ENCODE peak calls at places on chromosomes 16 and 17, in five cellular contexts. Y is OCI-LY7, F is AG04450, X is astrocyte of the spinal cord, H is endothelial cell. N is an unnamed sample.

GRCh38 chr17:35731239-35731931 is at the start of gene RASL10B:
- DNase-seq in Y (no peak), F (no peak), X (peak), H (peak), N (peak)

GRCh38 chr17:53472586-53472985 is 350.1 kb upstream of the KIF2B start:
- DNase-seq in Y (no peak), F (no peak), X (peak), H (no peak), N (no peak)

GRCh38 chr17:55004484-55004883 is 35.9 kb downstream of the STXBP4 start:
- DNase-seq in Y (no peak), F (no peak), X (no peak), H (no peak), N (no peak)

GRCh38 chr17:8161289-8162231 is 1.2 kb downstream of the VAMP2 start:
- DNase-seq in Y (no peak), F (no peak), X (no peak), H (no peak), N (no peak)

GRCh38 chr17:70327723-70328122 is 158.4 kb downstream of the KCNJ2 start:
- DNase-seq in Y (no peak), F (no peak), X (no peak), H (no peak), N (no peak)

GRCh38 chr17:34389343-34389742 is 26.3 kb upstream of the CCL1 start:
- DNase-seq in Y (peak), F (no peak), X (no peak), H (no peak), N (no peak)

GRCh38 chr16:4702466-4702808 is 9.1 kb downstream of the NUDT16L1 start:
- DNase-seq in Y (no peak), F (no peak), X (no peak), H (no peak), N (no peak)

GRCh38 chr16:1929105-1929504 is 10.9 kb upstream of the HS3ST6 start:
- DNase-seq in Y (peak), F (no peak), X (no peak), H (no peak), N (no peak)

GRCh38 chr16:180921-181667 is 835 bp downstream of the HBQ1 start:
- DNase-seq in Y (peak), F (no peak), X (peak), H (peak), N (peak)

GRCh38 chr17:7704601-7705268 is at the start of gene EFNB3:
- DNase-seq in Y (no peak), F (no peak), X (peak), H (peak), N (peak)

GRCh38 chr17:40547079-40547784 is 18.0 kb downstream of the CCR7 start:
- DNase-seq in Y (peak), F (no peak), X (peak), H (no peak), N (no peak)

GRCh38 chr16:27920391-27920891 is 143.1 kb downstream of the GSG1L start:
- DNase-seq in Y (no peak), F (no peak), X (no peak), H (peak), N (peak)

GRCh38 chr17:44121997-44122824 is 1.2 kb downstream of the HDAC5 start:
- DNase-seq in Y (no peak), F (no peak), X (no peak), H (no peak), N (no peak)

GRCh38 chr17:50221500-50222480 is 20.4 kb upstream of the COL1A1 start:
- DNase-seq in Y (no peak), F (no peak), X (peak), H (no peak), N (no peak)

GRCh38 chr16:21159281-21159951 is 942 bp downstream of the LDAF1 start:
- DNase-seq in Y (peak), F (no peak), X (no peak), H (peak), N (peak)

GRCh38 chr17:67107811-67108210 is 63.5 kb downstream of the CACNG1 start:
- DNase-seq in Y (no peak), F (no peak), X (no peak), H (no peak), N (no peak)

GRCh38 chr16:19330801-19331484 is 45.4 kb downstream of the CLEC19A start:
- DNase-seq in Y (no peak), F (no peak), X (peak), H (no peak), N (no peak)

GRCh38 chr16:81413245-81413990 is 31.2 kb upstream of the CMIP start:
- DNase-seq in Y (no peak), F (no peak), X (no peak), H (no peak), N (no peak)

GRCh38 chr16:2147981-2148671 is at the start of gene RAB26:
- DNase-seq in Y (peak), F (no peak), X (peak), H (no peak), N (peak)

GRCh38 chr17:28912281-28912937 is 9.5 kb upstream of the DHRS13 start:
- DNase-seq in Y (no peak), F (no peak), X (no peak), H (no peak), N (no peak)

GRCh38 chr17:59651346-59651745 is 31.7 kb downstream of the CLTC start:
- DNase-seq in Y (no peak), F (no peak), X (peak), H (no peak), N (no peak)

GRCh38 chr16:80663078-80663477 is 122.3 kb downstream of the DYNLRB2 start:
- DNase-seq in Y (peak), F (no peak), X (no peak), H (no peak), N (no peak)

GRCh38 chr17:83126275-83126930 is 47.0 kb downstream of the METRNL start:
- DNase-seq in Y (no peak), F (no peak), X (no peak), H (no peak), N (no peak)

GRCh38 chr17:75308732-75309629 is 19.7 kb upstream of the SLC25A19 start:
- DNase-seq in Y (no peak), F (no peak), X (no peak), H (no peak), N (no peak)

DNA sequence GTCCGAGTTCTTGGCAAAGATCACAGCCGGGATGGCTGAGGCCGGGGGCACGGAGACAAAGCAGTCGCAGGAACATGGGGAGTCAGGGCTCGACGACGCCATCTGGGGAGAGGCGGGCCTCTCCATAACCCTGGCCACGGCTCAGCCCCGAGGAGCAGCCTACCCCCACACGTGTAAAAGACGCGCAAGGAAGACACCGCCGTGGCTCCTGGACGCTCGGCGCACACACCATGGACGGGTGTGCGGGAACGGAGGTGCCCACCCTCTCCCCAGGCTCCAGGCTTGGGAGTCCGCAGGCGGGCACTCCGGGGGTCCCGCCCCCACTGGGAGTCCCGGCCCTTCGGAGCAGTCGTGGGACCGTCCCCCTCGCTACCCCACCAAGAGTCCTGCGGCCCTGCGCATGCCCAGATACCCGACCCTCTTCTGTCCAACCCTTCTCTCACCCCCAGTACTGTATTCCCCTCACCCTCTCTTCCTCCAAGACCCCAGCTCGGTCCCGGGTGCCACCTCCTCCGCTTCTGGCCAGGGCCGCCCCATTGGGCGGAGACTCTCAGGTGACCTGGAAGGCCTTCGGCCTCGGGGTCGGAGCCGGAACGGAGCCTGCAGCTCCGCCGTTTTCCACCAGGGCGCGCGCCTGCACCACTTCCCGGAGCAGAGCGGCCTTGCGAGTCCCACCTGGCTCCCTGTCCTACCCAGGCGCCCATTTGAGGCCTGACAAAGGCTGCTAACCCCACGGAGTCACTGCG is at the start of gene SCRN2:
- DNase-seq in Y (peak), F (peak), X (peak), H (peak), N (peak)
- TF ChIP-seq CTCF in Y (peak), F (peak), X (peak), H (peak), N (peak)

GRCh38 chr16:84618428-84619102 is 687 bp upstream of the COTL1 start:
- DNase-seq in Y (no peak), F (peak), X (peak), H (no peak), N (no peak)
- TF ChIP-seq CTCF in Y (no peak), F (peak), X (no peak), H (no peak), N (no peak)

GRCh38 chr17:76540381-76541300 is 797 bp downstream of the PRCD start:
- DNase-seq in Y (peak), F (peak), X (peak), H (peak), N (peak)
- TF ChIP-seq CTCF in Y (no peak), F (no peak), X (no peak), H (no peak), N (peak)

GRCh38 chr17:78111727-78112507 is 16.6 kb downstream of the TMC6 start:
- DNase-seq in Y (no peak), F (no peak), X (no peak), H (no peak), N (no peak)
- TF ChIP-seq CTCF in Y (no peak), F (no peak), X (no peak), H (no peak), N (no peak)

GRCh38 chr17:81845361-81845760 is 10.5 kb upstream of the PPP1R27 start:
- DNase-seq in Y (no peak), F (no peak), X (no peak), H (no peak), N (no peak)
- TF ChIP-seq CTCF in Y (no peak), F (no peak), X (no peak), H (no peak), N (no peak)

DNA sequence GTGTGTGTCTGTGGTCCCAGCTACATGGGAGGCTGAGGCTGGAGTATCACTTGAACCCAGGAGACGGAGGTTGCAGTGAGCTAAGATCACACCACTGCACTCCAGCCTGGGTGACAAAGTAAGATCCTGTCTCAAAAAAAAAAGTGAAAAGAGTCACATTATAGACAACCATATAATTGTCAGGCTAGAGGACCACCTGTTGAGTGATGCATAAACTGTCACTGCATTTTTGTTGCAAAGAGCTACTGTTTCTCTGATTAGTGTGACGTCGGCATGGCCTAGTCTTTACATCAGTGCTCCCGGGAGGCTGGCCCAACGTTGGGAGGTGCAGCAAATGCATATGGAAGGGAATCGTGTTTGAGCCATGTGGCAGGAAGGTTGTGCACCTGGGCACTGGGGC is 50.2 kb downstream of the CLEC16A start:
- DNase-seq in Y (no peak), F (no peak), X (no peak), H (no peak), N (no peak)
- TF ChIP-seq CTCF in Y (no peak), F (no peak), X (no peak), H (no peak), N (no peak)

DNA sequence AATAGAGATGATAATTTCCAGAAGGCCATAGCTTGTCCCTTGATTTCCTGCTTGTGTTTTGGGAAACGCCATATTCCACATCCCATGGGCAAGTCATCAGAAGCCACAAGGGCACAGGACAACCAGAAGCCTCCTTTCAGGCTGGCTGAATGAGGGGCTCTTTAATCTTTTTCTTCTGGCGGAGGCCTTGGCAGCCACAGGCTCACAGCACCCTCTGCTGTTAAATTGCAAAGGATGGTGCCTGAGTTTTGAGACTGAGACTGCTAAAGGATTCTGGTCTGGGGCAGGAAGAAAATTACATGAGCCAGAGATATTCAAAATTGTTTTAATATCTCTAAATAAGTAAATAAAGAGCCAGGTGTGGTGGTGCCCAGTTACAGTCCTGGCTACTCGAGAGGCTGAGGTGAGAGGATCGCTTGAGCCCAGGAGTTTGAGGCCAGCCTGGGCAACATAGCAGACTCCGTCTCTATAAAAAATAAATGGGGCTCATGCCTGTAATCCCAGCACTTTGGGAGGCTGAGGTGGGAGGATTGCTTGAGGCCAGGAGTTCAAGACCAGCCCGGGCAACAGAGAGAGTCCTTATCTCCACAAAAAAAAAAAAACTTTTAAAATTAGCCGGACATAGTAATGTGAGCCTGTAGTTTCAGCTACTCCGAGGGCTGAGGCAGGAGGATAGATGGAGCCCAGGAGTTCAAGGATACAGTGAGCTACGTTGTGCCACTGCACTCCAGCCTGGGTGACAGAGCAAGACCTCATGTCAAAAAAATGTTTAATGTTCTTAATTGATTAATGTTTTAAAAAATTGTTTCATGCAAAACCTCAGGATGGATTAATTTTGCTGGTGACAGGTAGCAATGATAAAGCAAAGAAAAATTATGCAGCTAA is 26.3 kb downstream of the AARSD1 start:
- DNase-seq in Y (peak), F (no peak), X (peak), H (peak), N (peak)
- TF ChIP-seq CTCF in Y (peak), F (peak), X (peak), H (no peak), N (peak)

GRCh38 chr16:49704586-49705155 is 151.2 kb downstream of the ZNF423 start:
- DNase-seq in Y (peak), F (no peak), X (no peak), H (no peak), N (no peak)
- TF ChIP-seq CTCF in Y (peak), F (no peak), X (no peak), H (no peak), N (no peak)

N was measured in progenitor cell of endocrine pancreas.